ENCODE peak calls at places on chromosomes 3 and 15, in six cellular contexts. One of them, this sample, is unnamed.

GRCh38 chr15:68734352-68734751 is 86.3 kb downstream of the ANP32A start:
- DNase-seq in sigmoid colon: peak
- DNase-seq in upper lobe of left lung: no peak
- DNase-seq in stomach: no peak
- DNase-seq in HepG2: no peak
- DNase-seq in GM23338: no peak
- DNase-seq in this sample: no peak

GRCh38 chr15:63587527-63587926 is 9.7 kb upstream of the FBXL22 start:
- DNase-seq in GM23338: no peak
- DNase-seq in upper lobe of left lung: no peak
- DNase-seq in sigmoid colon: no peak
- DNase-seq in stomach: no peak
- DNase-seq in HepG2: no peak
- DNase-seq in this sample: no peak

GRCh38 chr3:113153499-113154107 is 57.8 kb upstream of the BOC start:
- DNase-seq in HepG2: no peak
- DNase-seq in stomach: no peak
- DNase-seq in GM23338: no peak
- DNase-seq in upper lobe of left lung: no peak
- DNase-seq in sigmoid colon: no peak
- DNase-seq in this sample: no peak

GRCh38 chr15:79168922-79169322 is 78.3 kb upstream of the RASGRF1 start:
- DNase-seq in GM23338: peak
- DNase-seq in sigmoid colon: no peak
- DNase-seq in upper lobe of left lung: no peak
- DNase-seq in stomach: no peak
- DNase-seq in HepG2: peak
- DNase-seq in this sample: no peak

GRCh38 chr15:60005352-60006202 is 1.5 kb downstream of the FOXB1 start:
- DNase-seq in sigmoid colon: no peak
- DNase-seq in HepG2: no peak
- DNase-seq in upper lobe of left lung: no peak
- DNase-seq in stomach: no peak
- DNase-seq in GM23338: peak
- DNase-seq in this sample: peak

GRCh38 chr3:133444071-133444774 is 44.4 kb downstream of the BFSP2 start:
- DNase-seq in HepG2: peak
- DNase-seq in GM23338: no peak
- DNase-seq in sigmoid colon: no peak
- DNase-seq in stomach: peak
- DNase-seq in upper lobe of left lung: no peak
- DNase-seq in this sample: no peak

GRCh38 chr3:146685050-146685814 is 80.1 kb upstream of the PLSCR5 start:
- DNase-seq in HepG2: no peak
- DNase-seq in GM23338: no peak
- DNase-seq in upper lobe of left lung: no peak
- DNase-seq in stomach: no peak
- DNase-seq in sigmoid colon: no peak
- DNase-seq in this sample: no peak

GRCh38 chr3:30002782-30003181 is 603.6 kb upstream of the TGFBR2 start:
- DNase-seq in upper lobe of left lung: no peak
- DNase-seq in sigmoid colon: no peak
- DNase-seq in GM23338: no peak
- DNase-seq in stomach: no peak
- DNase-seq in HepG2: no peak
- DNase-seq in this sample: no peak

GRCh38 chr3:14689247-14689980 is 14.5 kb downstream of the C3orf20 start:
- DNase-seq in stomach: no peak
- DNase-seq in upper lobe of left lung: no peak
- DNase-seq in GM23338: no peak
- DNase-seq in sigmoid colon: no peak
- DNase-seq in HepG2: no peak
- DNase-seq in this sample: no peak

GRCh38 chr3:153026026-153026425 is 136.0 kb upstream of the RAP2B start:
- DNase-seq in sigmoid colon: no peak
- DNase-seq in HepG2: peak
- DNase-seq in upper lobe of left lung: no peak
- DNase-seq in stomach: no peak
- DNase-seq in GM23338: peak
- DNase-seq in this sample: no peak

GRCh38 chr3:196974661-196975060 is 6.0 kb upstream of the PIGZ start:
- DNase-seq in sigmoid colon: no peak
- DNase-seq in stomach: peak
- DNase-seq in upper lobe of left lung: no peak
- DNase-seq in GM23338: no peak
- DNase-seq in HepG2: no peak
- DNase-seq in this sample: peak

GRCh38 chr3:188978772-188979171 is 193.0 kb upstream of the TPRG1 start:
- DNase-seq in stomach: no peak
- DNase-seq in GM23338: peak
- DNase-seq in upper lobe of left lung: no peak
- DNase-seq in HepG2: peak
- DNase-seq in sigmoid colon: peak
- DNase-seq in this sample: no peak

GRCh38 chr3:61646851-61647525 is 85.6 kb downstream of the PTPRG start:
- DNase-seq in GM23338: no peak
- DNase-seq in stomach: no peak
- DNase-seq in sigmoid colon: no peak
- DNase-seq in upper lobe of left lung: no peak
- DNase-seq in HepG2: no peak
- DNase-seq in this sample: no peak

GRCh38 chr3:18774319-18774877 is 349.3 kb upstream of the SATB1 start:
- DNase-seq in GM23338: no peak
- DNase-seq in sigmoid colon: no peak
- DNase-seq in upper lobe of left lung: no peak
- DNase-seq in HepG2: no peak
- DNase-seq in stomach: no peak
- DNase-seq in this sample: no peak

GRCh38 chr3:123799544-123800351 is 84.4 kb downstream of the MYLK start:
- DNase-seq in upper lobe of left lung: no peak
- DNase-seq in GM23338: no peak
- DNase-seq in HepG2: peak
- DNase-seq in stomach: no peak
- DNase-seq in sigmoid colon: no peak
- DNase-seq in this sample: no peak

GRCh38 chr15:64911317-64912186 is at the start of gene ANKDD1A:
- DNase-seq in HepG2: no peak
- DNase-seq in sigmoid colon: peak
- DNase-seq in upper lobe of left lung: peak
- DNase-seq in GM23338: peak
- DNase-seq in stomach: peak
- DNase-seq in this sample: peak
- TF ChIP-seq POLR2AphosphoS5 in HepG2: no peak
- TF ChIP-seq POLR2AphosphoS5 in sigmoid colon: peak
- TF ChIP-seq POLR2AphosphoS5 in upper lobe of left lung: no peak
- TF ChIP-seq POLR2AphosphoS5 in GM23338: peak
- TF ChIP-seq POLR2AphosphoS5 in stomach: no peak
- TF ChIP-seq POLR2AphosphoS5 in this sample: no peak

GRCh38 chr15:83911345-83911744 is 257.4 kb downstream of the ADAMTSL3 start:
- DNase-seq in upper lobe of left lung: no peak
- DNase-seq in GM23338: no peak
- DNase-seq in HepG2: no peak
- DNase-seq in sigmoid colon: no peak
- DNase-seq in stomach: no peak
- DNase-seq in this sample: no peak
- TF ChIP-seq POLR2AphosphoS5 in upper lobe of left lung: no peak
- TF ChIP-seq POLR2AphosphoS5 in GM23338: no peak
- TF ChIP-seq POLR2AphosphoS5 in HepG2: no peak
- TF ChIP-seq POLR2AphosphoS5 in sigmoid colon: no peak
- TF ChIP-seq POLR2AphosphoS5 in stomach: no peak
- TF ChIP-seq POLR2AphosphoS5 in this sample: no peak

GRCh38 chr15:70319466-70319865 is 221.7 kb upstream of the TLE3 start:
- DNase-seq in HepG2: no peak
- DNase-seq in GM23338: no peak
- DNase-seq in sigmoid colon: no peak
- DNase-seq in upper lobe of left lung: no peak
- DNase-seq in stomach: no peak
- DNase-seq in this sample: no peak
- TF ChIP-seq POLR2AphosphoS5 in HepG2: no peak
- TF ChIP-seq POLR2AphosphoS5 in GM23338: no peak
- TF ChIP-seq POLR2AphosphoS5 in sigmoid colon: no peak
- TF ChIP-seq POLR2AphosphoS5 in upper lobe of left lung: no peak
- TF ChIP-seq POLR2AphosphoS5 in stomach: no peak
- TF ChIP-seq POLR2AphosphoS5 in this sample: no peak

GRCh38 chr3:97823081-97823480 is 1.3 kb downstream of the CRYBG3 start:
- DNase-seq in upper lobe of left lung: no peak
- DNase-seq in stomach: no peak
- DNase-seq in HepG2: no peak
- DNase-seq in sigmoid colon: no peak
- DNase-seq in GM23338: no peak
- DNase-seq in this sample: no peak

GRCh38 chr3:97823503-97824004 is 1.7 kb downstream of the CRYBG3 start:
- DNase-seq in GM23338: no peak
- DNase-seq in sigmoid colon: no peak
- DNase-seq in upper lobe of left lung: peak
- DNase-seq in stomach: no peak
- DNase-seq in HepG2: no peak
- DNase-seq in this sample: no peak

GRCh38 chr3:97820780-97821179 is 1.0 kb upstream of the CRYBG3 start:
- DNase-seq in HepG2: no peak
- DNase-seq in stomach: no peak
- DNase-seq in GM23338: no peak
- DNase-seq in upper lobe of left lung: no peak
- DNase-seq in sigmoid colon: no peak
- DNase-seq in this sample: no peak

GRCh38 chr3:97821810-97822775 is at the start of gene CRYBG3:
- DNase-seq in stomach: peak
- DNase-seq in sigmoid colon: peak
- DNase-seq in GM23338: peak
- DNase-seq in HepG2: peak
- DNase-seq in upper lobe of left lung: peak
- DNase-seq in this sample: peak

GRCh38 chr3:97821413-97821809 is 400 bp upstream of the CRYBG3 start:
- DNase-seq in GM23338: peak
- DNase-seq in upper lobe of left lung: peak
- DNase-seq in sigmoid colon: peak
- DNase-seq in stomach: peak
- DNase-seq in HepG2: no peak
- DNase-seq in this sample: peak
- TF ChIP-seq POLR2AphosphoS5 in GM23338: no peak
- TF ChIP-seq POLR2AphosphoS5 in upper lobe of left lung: no peak
- TF ChIP-seq POLR2AphosphoS5 in sigmoid colon: no peak
- TF ChIP-seq POLR2AphosphoS5 in stomach: no peak
- TF ChIP-seq POLR2AphosphoS5 in HepG2: no peak
- TF ChIP-seq POLR2AphosphoS5 in this sample: no peak

DNA sequence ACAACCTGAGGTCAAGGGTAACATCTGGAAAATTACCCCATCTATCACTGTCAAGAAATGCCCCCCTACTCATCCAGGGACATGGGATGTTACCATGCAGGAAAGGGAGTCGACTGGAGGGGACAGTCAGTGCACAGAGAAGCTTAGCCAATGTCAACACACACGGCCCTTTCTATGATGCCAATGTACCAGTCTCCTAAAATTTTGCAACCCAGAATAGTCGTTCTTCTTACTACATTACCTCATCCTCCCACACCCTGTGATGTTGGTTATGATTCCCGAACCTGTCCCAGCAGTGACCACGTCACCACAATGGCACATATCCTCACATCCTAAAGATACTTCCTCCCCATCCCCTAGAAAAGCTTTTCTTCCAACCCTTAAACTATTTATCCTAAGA is 20.1 kb downstream of the TXNRD3 start:
- DNase-seq in GM23338: no peak
- DNase-seq in HepG2: no peak
- DNase-seq in upper lobe of left lung: no peak
- DNase-seq in sigmoid colon: no peak
- DNase-seq in stomach: no peak
- DNase-seq in this sample: no peak
- TF ChIP-seq POLR2AphosphoS5 in GM23338: no peak
- TF ChIP-seq POLR2AphosphoS5 in HepG2: no peak
- TF ChIP-seq POLR2AphosphoS5 in upper lobe of left lung: no peak
- TF ChIP-seq POLR2AphosphoS5 in sigmoid colon: no peak
- TF ChIP-seq POLR2AphosphoS5 in stomach: no peak
- TF ChIP-seq POLR2AphosphoS5 in this sample: no peak

This sample was measured in suprapubic skin.